ENCODE peak calls at places on chromosomes 1 and 21, in eight cellular contexts. One of them, this sample, is unnamed. For H3K4me1, the result is how much of the 10 kb centered on the place peaks cover.

GRCh38 chr1:8121261-8122159 is 95.4 kb upstream of the ERRFI1 start:
- DNase-seq in sigmoid colon: peak
- DNase-seq in uterus: peak
- DNase-seq in transverse colon: peak
- DNase-seq in stomach: peak
- DNase-seq in heart left ventricle: peak
- DNase-seq in ovary: peak
- DNase-seq in A549: no peak
- DNase-seq in this sample: no peak

GRCh38 chr1:111489604-111490003 is 13.8 kb downstream of the ADORA3 start:
- DNase-seq in sigmoid colon: no peak
- DNase-seq in uterus: no peak
- DNase-seq in transverse colon: peak
- DNase-seq in stomach: no peak
- DNase-seq in heart left ventricle: no peak
- DNase-seq in ovary: no peak
- DNase-seq in A549: no peak
- DNase-seq in this sample: no peak

GRCh38 chr1:15799004-15799867 is 8.2 kb downstream of the UQCRHL start:
- DNase-seq in sigmoid colon: peak
- DNase-seq in uterus: peak
- DNase-seq in transverse colon: peak
- DNase-seq in stomach: peak
- DNase-seq in heart left ventricle: peak
- DNase-seq in ovary: peak
- DNase-seq in A549: peak
- DNase-seq in this sample: peak

GRCh38 chr1:172941945-172942344 is 108.8 kb downstream of the TNFSF18 start:
- DNase-seq in sigmoid colon: no peak
- DNase-seq in uterus: no peak
- DNase-seq in transverse colon: no peak
- DNase-seq in stomach: no peak
- DNase-seq in heart left ventricle: no peak
- DNase-seq in ovary: no peak
- DNase-seq in A549: no peak
- DNase-seq in this sample: no peak

GRCh38 chr1:196732526-196732925 is 42.1 kb upstream of the CFHR3 start:
- DNase-seq in sigmoid colon: no peak
- DNase-seq in uterus: no peak
- DNase-seq in transverse colon: no peak
- DNase-seq in stomach: no peak
- DNase-seq in heart left ventricle: no peak
- DNase-seq in ovary: no peak
- DNase-seq in A549: no peak
- DNase-seq in this sample: no peak

GRCh38 chr21:21463456-21463855 is 465.2 kb downstream of the NCAM2 start:
- DNase-seq in sigmoid colon: no peak
- DNase-seq in uterus: no peak
- DNase-seq in transverse colon: no peak
- DNase-seq in stomach: no peak
- DNase-seq in heart left ventricle: no peak
- DNase-seq in ovary: no peak
- DNase-seq in A549: no peak
- DNase-seq in this sample: no peak

GRCh38 chr1:15513192-15513591 is 10.8 kb downstream of the CASP9 start:
- DNase-seq in sigmoid colon: no peak
- DNase-seq in uterus: no peak
- DNase-seq in transverse colon: no peak
- DNase-seq in stomach: peak
- DNase-seq in heart left ventricle: no peak
- DNase-seq in ovary: peak
- DNase-seq in A549: no peak
- DNase-seq in this sample: no peak

GRCh38 chr1:109610609-109611307 is 8.7 kb downstream of the GNAT2 start:
- DNase-seq in sigmoid colon: no peak
- DNase-seq in uterus: no peak
- DNase-seq in transverse colon: no peak
- DNase-seq in stomach: no peak
- DNase-seq in heart left ventricle: no peak
- DNase-seq in ovary: no peak
- DNase-seq in A549: no peak
- DNase-seq in this sample: no peak

GRCh38 chr1:76390451-76390850 is 315.9 kb downstream of the ST6GALNAC3 start:
- DNase-seq in sigmoid colon: no peak
- DNase-seq in uterus: no peak
- DNase-seq in transverse colon: no peak
- DNase-seq in stomach: no peak
- DNase-seq in heart left ventricle: peak
- DNase-seq in ovary: no peak
- DNase-seq in A549: no peak
- DNase-seq in this sample: no peak

GRCh38 chr1:27388337-27389005 is 4.0 kb upstream of the GPR3 start:
- DNase-seq in sigmoid colon: no peak
- DNase-seq in uterus: peak
- DNase-seq in transverse colon: peak
- DNase-seq in stomach: peak
- DNase-seq in heart left ventricle: peak
- DNase-seq in ovary: peak
- DNase-seq in A549: peak
- DNase-seq in this sample: peak

GRCh38 chr21:36171741-36172331 is 15.2 kb downstream of the DOP1B start:
- DNase-seq in sigmoid colon: no peak
- DNase-seq in uterus: no peak
- DNase-seq in transverse colon: no peak
- DNase-seq in stomach: no peak
- DNase-seq in heart left ventricle: peak
- DNase-seq in ovary: no peak
- DNase-seq in A549: no peak
- DNase-seq in this sample: no peak

GRCh38 chr1:172970186-172970585 is 80.6 kb downstream of the TNFSF18 start:
- DNase-seq in sigmoid colon: no peak
- DNase-seq in uterus: no peak
- DNase-seq in transverse colon: no peak
- DNase-seq in stomach: no peak
- DNase-seq in heart left ventricle: no peak
- DNase-seq in ovary: no peak
- DNase-seq in A549: peak
- DNase-seq in this sample: no peak

GRCh38 chr1:6140413-6140812 is 39.7 kb downstream of the CHD5 start:
- DNase-seq in sigmoid colon: peak
- DNase-seq in uterus: no peak
- DNase-seq in transverse colon: no peak
- DNase-seq in stomach: no peak
- DNase-seq in heart left ventricle: no peak
- DNase-seq in ovary: no peak
- DNase-seq in A549: no peak
- DNase-seq in this sample: peak

GRCh38 chr1:234114648-234115307 is 210.3 kb downstream of the SLC35F3 start:
- DNase-seq in sigmoid colon: no peak
- DNase-seq in uterus: no peak
- DNase-seq in transverse colon: peak
- DNase-seq in stomach: no peak
- DNase-seq in heart left ventricle: no peak
- DNase-seq in ovary: peak
- DNase-seq in A549: peak
- DNase-seq in this sample: no peak

GRCh38 chr1:155713054-155713453 is 24.2 kb downstream of the DAP3 start:
- DNase-seq in sigmoid colon: no peak
- DNase-seq in uterus: no peak
- DNase-seq in transverse colon: no peak
- DNase-seq in stomach: no peak
- DNase-seq in heart left ventricle: no peak
- DNase-seq in ovary: no peak
- DNase-seq in A549: no peak
- DNase-seq in this sample: no peak

GRCh38 chr1:147721711-147722110 is 38.7 kb downstream of the GJA5 start:
- DNase-seq in sigmoid colon: no peak
- DNase-seq in uterus: no peak
- DNase-seq in transverse colon: no peak
- DNase-seq in stomach: no peak
- DNase-seq in heart left ventricle: no peak
- DNase-seq in ovary: no peak
- DNase-seq in A549: no peak
- DNase-seq in this sample: no peak

GRCh38 chr1:16605213-16605525 is 8.2 kb downstream of the NBPF1 start:
- DNase-seq in sigmoid colon: no peak
- DNase-seq in uterus: no peak
- DNase-seq in transverse colon: no peak
- DNase-seq in stomach: no peak
- DNase-seq in heart left ventricle: no peak
- DNase-seq in ovary: no peak
- DNase-seq in A549: no peak
- DNase-seq in this sample: no peak

GRCh38 chr1:182781849-182782586 is 7.6 kb upstream of the NPL start:
- DNase-seq in sigmoid colon: peak
- DNase-seq in uterus: peak
- DNase-seq in transverse colon: peak
- DNase-seq in stomach: peak
- DNase-seq in heart left ventricle: peak
- DNase-seq in ovary: peak
- DNase-seq in A549: peak
- DNase-seq in this sample: peak

GRCh38 chr1:98086156-98086555 is 165.3 kb upstream of the DPYD start:
- DNase-seq in sigmoid colon: no peak
- DNase-seq in uterus: no peak
- DNase-seq in transverse colon: no peak
- DNase-seq in stomach: no peak
- DNase-seq in heart left ventricle: no peak
- DNase-seq in ovary: no peak
- DNase-seq in A549: no peak
- DNase-seq in this sample: no peak

GRCh38 chr1:245598524-245599310 is 443.9 kb downstream of the KIF26B start:
- DNase-seq in sigmoid colon: no peak
- DNase-seq in uterus: no peak
- DNase-seq in transverse colon: no peak
- DNase-seq in stomach: no peak
- DNase-seq in heart left ventricle: peak
- DNase-seq in ovary: no peak
- DNase-seq in A549: no peak
- DNase-seq in this sample: no peak

GRCh38 chr1:26191739-26192138 is 1.3 kb downstream of the CATSPER4 start:
- DNase-seq in sigmoid colon: no peak
- DNase-seq in uterus: no peak
- DNase-seq in transverse colon: no peak
- DNase-seq in stomach: no peak
- DNase-seq in heart left ventricle: no peak
- DNase-seq in ovary: no peak
- DNase-seq in A549: no peak
- DNase-seq in this sample: no peak

GRCh38 chr1:228082975-228083870 is 715 bp downstream of the ARF1 start:
- DNase-seq in sigmoid colon: peak
- DNase-seq in uterus: peak
- DNase-seq in transverse colon: peak
- DNase-seq in stomach: peak
- DNase-seq in heart left ventricle: peak
- DNase-seq in ovary: peak
- DNase-seq in A549: no peak
- DNase-seq in this sample: peak
- H3K4me1 ChIP-seq in sigmoid colon: under half
- H3K4me1 ChIP-seq in uterus: under half
- H3K4me1 ChIP-seq in transverse colon: half or more
- H3K4me1 ChIP-seq in stomach: half or more
- H3K4me1 ChIP-seq in heart left ventricle: half or more
- H3K4me1 ChIP-seq in ovary: under half
- H3K4me1 ChIP-seq in A549: under half
- H3K4me1 ChIP-seq in this sample: under half

DNA sequence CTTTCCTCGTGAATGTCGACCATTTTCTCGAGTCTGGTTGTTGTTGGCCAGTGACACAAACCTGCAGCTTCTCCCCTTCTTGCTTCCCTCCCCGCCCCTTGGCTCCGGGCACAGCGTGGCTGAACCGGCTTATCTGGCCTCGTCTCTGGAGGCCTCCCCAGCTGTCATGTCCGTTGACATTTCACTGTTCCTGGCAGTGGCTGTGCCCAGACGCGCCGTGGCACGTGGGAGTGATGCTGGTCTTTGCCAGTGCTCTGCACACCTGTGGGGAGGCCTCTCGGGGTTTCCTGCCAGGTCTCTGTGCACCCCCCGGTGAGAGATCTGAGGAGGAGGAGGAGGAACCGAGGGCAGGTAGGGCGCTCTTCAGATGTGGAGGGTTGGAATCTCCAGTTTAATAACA is 23.7 kb downstream of the SKI start:
- DNase-seq in sigmoid colon: no peak
- DNase-seq in uterus: no peak
- DNase-seq in transverse colon: no peak
- DNase-seq in stomach: no peak
- DNase-seq in heart left ventricle: peak
- DNase-seq in ovary: no peak
- DNase-seq in A549: no peak
- DNase-seq in this sample: peak
- TF ChIP-seq POLR2A in sigmoid colon: no peak
- TF ChIP-seq POLR2A in uterus: no peak
- TF ChIP-seq POLR2A in transverse colon: no peak
- TF ChIP-seq POLR2A in stomach: no peak
- TF ChIP-seq POLR2A in heart left ventricle: no peak
- TF ChIP-seq POLR2A in ovary: no peak
- TF ChIP-seq POLR2A in A549: no peak
- TF ChIP-seq POLR2A in this sample: no peak

DNA sequence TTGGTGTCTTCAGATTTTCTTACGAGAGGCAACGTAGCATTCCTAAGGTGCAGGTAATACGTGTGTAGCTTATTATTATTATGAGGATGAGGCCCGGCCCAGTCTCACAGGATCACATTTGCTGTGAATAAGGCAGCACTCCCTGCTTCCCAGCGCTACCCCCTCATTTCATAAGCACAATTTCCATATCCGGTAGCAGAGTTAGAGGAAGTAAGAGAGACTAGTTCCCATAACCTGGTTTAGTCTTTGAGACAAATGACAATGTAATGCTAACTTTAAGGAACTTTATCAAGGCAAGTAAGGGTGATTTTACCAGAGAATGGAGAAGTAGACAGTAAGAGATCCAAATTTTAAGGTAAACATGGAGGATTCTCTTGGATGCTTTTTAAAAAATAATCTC is 14.6 kb upstream of the LMO4 start:
- DNase-seq in sigmoid colon: no peak
- DNase-seq in uterus: no peak
- DNase-seq in transverse colon: no peak
- DNase-seq in stomach: no peak
- DNase-seq in heart left ventricle: no peak
- DNase-seq in ovary: no peak
- DNase-seq in A549: no peak
- DNase-seq in this sample: no peak
- H3K27ac ChIP-seq in sigmoid colon: no peak
- H3K27ac ChIP-seq in uterus: no peak
- H3K27ac ChIP-seq in transverse colon: no peak
- H3K27ac ChIP-seq in stomach: no peak
- H3K27ac ChIP-seq in heart left ventricle: no peak
- H3K27ac ChIP-seq in ovary: no peak
- H3K27ac ChIP-seq in A549: no peak
- H3K27ac ChIP-seq in this sample: no peak

DNA sequence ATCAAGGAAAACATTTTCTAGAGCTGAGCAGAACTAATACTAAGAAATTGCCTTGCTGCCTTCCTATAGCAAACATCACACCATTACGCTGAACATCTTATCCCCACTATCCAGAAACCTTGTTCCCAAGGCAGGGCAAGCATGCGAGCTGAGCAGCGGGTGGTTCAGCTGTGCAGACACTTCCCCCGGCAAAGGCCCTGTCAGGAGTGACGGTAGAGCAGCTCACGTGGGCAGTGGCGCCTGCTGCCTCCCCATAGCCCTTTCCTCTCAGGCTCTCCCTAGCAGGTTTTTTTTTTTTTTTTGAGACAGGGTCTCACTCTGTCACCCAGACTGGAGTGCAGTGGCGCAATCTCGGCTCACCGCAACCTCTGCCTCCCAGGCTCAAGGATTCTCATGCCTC is 13.7 kb upstream of the ANGPTL7 start:
- DNase-seq in sigmoid colon: no peak
- DNase-seq in uterus: no peak
- DNase-seq in transverse colon: no peak
- DNase-seq in stomach: no peak
- DNase-seq in heart left ventricle: no peak
- DNase-seq in ovary: no peak
- DNase-seq in A549: no peak
- DNase-seq in this sample: no peak
- H3K4me1 ChIP-seq in sigmoid colon: under half
- H3K4me1 ChIP-seq in uterus: under half
- H3K4me1 ChIP-seq in transverse colon: under half
- H3K4me1 ChIP-seq in stomach: under half
- H3K4me1 ChIP-seq in heart left ventricle: under half
- H3K4me1 ChIP-seq in ovary: under half
- H3K4me1 ChIP-seq in A549: under half
- H3K4me1 ChIP-seq in this sample: under half